ENCODE peak calls at places on chromosomes 2 and 18, in eight cellular contexts. O is tibial artery, N is transverse colon, I is heart right ventricle, F is astrocyte of the spinal cord, M is neural crest cell, K is GM13976, J is PC-3. H is an unnamed sample.

GRCh38 chr2:65586516-65586915 is 154.1 kb upstream of the SPRED2 start:
- DNase-seq in O (no peak), N (no peak), I (no peak), F (no peak), M (no peak), K (no peak), J (no peak), H (no peak)

GRCh38 chr2:37561615-37562569 is 109.5 kb downstream of the CDC42EP3 start:
- DNase-seq in O (no peak), N (no peak), I (no peak), F (peak; percentile 89), M (no peak), K (no peak), J (peak; percentile 96), H (peak; percentile 93)

GRCh38 chr2:197198890-197199289 is 111.7 kb downstream of the ANKRD44 start:
- DNase-seq in O (peak; percentile 47), N (peak; percentile 79), I (peak; percentile 44), F (no peak), M (no peak), K (peak; percentile 72), J (no peak), H (no peak)

GRCh38 chr18:45938488-45938935 is 28.6 kb downstream of the EPG5 start:
- DNase-seq in O (no peak), N (no peak), I (no peak), F (no peak), M (no peak), K (peak; percentile 37), J (no peak), H (no peak)

GRCh38 chr2:64225491-64225890 is 81.3 kb upstream of the PELI1 start:
- DNase-seq in O (no peak), N (no peak), I (no peak), F (peak; percentile 30), M (no peak), K (no peak), J (peak; percentile 55), H (no peak)

GRCh38 chr2:59857109-59857508 is 696.3 kb downstream of the BCL11A start:
- DNase-seq in O (no peak), N (no peak), I (no peak), F (no peak), M (no peak), K (no peak), J (no peak), H (no peak)

GRCh38 chr2:225337183-225337582 is 62.3 kb upstream of the NYAP2 start:
- DNase-seq in O (no peak), N (no peak), I (no peak), F (peak; percentile 92), M (no peak), K (no peak), J (peak; percentile 44), H (no peak)

GRCh38 chr2:42261531-42262195 is 92.5 kb downstream of the EML4 start:
- DNase-seq in O (no peak), N (no peak), I (no peak), F (no peak), M (no peak), K (no peak), J (no peak), H (no peak)

GRCh38 chr18:76993085-76993382 is 139.5 kb downstream of the MBP start:
- DNase-seq in O (no peak), N (no peak), I (no peak), F (no peak), M (no peak), K (no peak), J (no peak), H (no peak)

DNA sequence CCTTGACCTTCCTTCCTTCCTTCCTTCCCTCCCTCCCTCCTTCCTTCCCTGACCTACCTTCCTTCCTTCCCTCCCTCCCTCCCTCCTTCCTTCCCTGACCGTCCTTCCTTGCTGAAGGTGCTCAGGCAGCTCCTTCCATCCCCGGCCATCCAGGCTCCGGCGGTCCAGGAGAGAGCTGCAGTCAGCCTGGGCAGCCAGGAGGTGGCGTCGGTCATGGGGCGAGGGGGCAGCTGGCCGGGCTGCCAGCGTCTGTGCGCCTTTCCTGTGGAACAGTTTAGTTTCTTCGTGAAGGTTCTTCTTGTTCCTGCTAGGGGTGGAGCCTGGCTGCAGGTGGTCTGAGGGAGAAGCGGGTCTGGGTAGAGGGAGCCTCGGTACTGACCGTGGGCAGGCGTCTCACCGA is 15.7 kb downstream of the GPR35 start:
- DNase-seq in O (no peak), N (peak; percentile 54), I (no peak), F (no peak), M (peak; percentile 60), K (no peak), J (peak; percentile 50), H (no peak)
- TF ChIP-seq CTCF in O (no peak), N (peak; percentile 45), I (peak; percentile 39), F (peak; percentile 35), M (peak; percentile 68), K (no peak), J (peak; percentile 54), H (peak; percentile 48)

GRCh38 chr2:239736358-239737143 is 288.6 kb downstream of the NDUFA10 start:
- DNase-seq in O (no peak), N (no peak), I (no peak), F (no peak), M (no peak), K (no peak), J (no peak), H (no peak)
- TF ChIP-seq CTCF in O (no peak), N (no peak), I (no peak), F (no peak), M (no peak), K (no peak), J (no peak), H (no peak)

DNA sequence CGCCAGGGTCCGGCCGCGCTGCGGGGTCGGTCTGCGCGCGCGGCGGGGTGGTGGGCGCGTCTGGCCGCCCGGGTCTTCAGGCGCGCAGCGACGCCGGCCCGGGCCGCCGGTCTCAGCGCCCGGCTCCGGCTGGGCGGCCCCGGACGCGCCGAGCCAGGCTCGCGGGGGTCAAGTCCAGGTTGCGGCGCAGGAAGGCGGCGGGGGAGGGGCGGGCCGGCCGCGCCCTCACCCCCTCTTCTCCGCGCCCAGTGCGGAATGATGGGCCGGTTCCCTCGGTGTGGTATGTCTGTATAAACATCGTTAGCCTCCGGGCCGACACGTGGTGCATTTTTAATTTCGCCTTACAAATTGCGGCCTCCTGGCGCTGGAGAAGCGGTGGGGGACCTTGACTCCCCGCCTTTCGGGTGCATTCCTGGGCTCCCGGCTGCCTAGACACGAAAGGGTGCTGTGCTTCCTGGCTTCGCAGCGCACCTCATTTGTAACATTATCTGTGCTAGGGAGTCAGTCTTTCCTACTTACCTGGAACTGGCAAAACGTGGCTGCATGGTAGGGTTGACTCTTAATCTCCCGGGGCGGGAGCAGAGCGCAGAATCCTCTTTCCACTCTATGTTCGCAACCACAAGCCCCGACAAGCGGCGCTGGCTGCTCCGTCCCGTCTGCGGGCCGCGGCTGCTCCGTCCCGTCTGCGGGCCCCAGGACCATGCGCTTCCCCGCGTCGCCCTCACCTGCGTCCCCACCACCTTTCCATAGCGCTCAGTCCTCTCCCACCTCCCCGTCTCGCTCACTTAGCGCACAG is 69.0 kb downstream of the CTAGE1 start:
- DNase-seq in O (peak; percentile 70), N (peak; percentile 75), I (peak; percentile 81), F (peak; percentile 62), M (no peak), K (no peak), J (peak; percentile 77), H (peak; percentile 54)
- TF ChIP-seq CTCF in O (no peak), N (no peak), I (no peak), F (no peak), M (no peak), K (no peak), J (no peak), H (no peak)

GRCh38 chr2:100260712-100261620 is 61.3 kb downstream of the LONRF2 start:
- DNase-seq in O (peak; percentile 53), N (peak; percentile 48), I (peak; percentile 61), F (peak; percentile 83), M (peak; percentile 65), K (peak; percentile 70), J (peak; percentile 83), H (no peak)
- TF ChIP-seq CTCF in O (peak; percentile 55), N (peak; percentile 33), I (peak; percentile 73), F (peak; percentile 65), M (peak; percentile 74), K (peak; percentile 39), J (peak; percentile 88), H (peak; percentile 59)